ENCODE peak calls at places on chromosomes 7 and 10, in five cellular contexts. N is NCI-H460; Y is HTR-8/SVneo; O is mesendoderm; X is activated effector memory CD4-positive, alpha-beta T cell treated with Interleukin-2 at 50 U/mL for 16 hours. K is an unnamed sample.

GRCh38 chr7:25913574-25914224 is 238.3 kb upstream of the NFE2L3 start:
- DNase-seq in O (no peak), Y (no peak), X (no peak), N (no peak), K (no peak)

GRCh38 chr7:16668978-16669377 is 23.0 kb downstream of the BZW2 start:
- DNase-seq in N (no peak), O (no peak), Y (no peak), X (no peak), K (no peak)

GRCh38 chr7:44434201-44434600 is 56.3 kb downstream of the NUDCD3 start:
- DNase-seq in O (no peak), X (no peak), N (no peak), Y (no peak), K (no peak)

GRCh38 chr10:130885021-130885655 is 426.4 kb downstream of the TCERG1L start:
- DNase-seq in N (no peak), O (no peak), Y (no peak), X (no peak), K (no peak)

GRCh38 chr7:128236924-128237586 is 4.0 kb upstream of the LEP start:
- DNase-seq in Y (no peak), X (no peak), N (peak), O (peak), K (no peak)

GRCh38 chr10:69573056-69573806 is at the start of gene NEUROG3:
- DNase-seq in O (peak), N (no peak), X (no peak), Y (no peak), K (no peak)

GRCh38 chr7:78528964-78529363 is 730.4 kb downstream of the PHTF2 start:
- DNase-seq in N (no peak), X (no peak), O (no peak), Y (no peak), K (no peak)

GRCh38 chr10:26269754-26270153 is 53.2 kb downstream of the GAD2 start:
- DNase-seq in X (no peak), O (peak), Y (peak), N (peak), K (no peak)

GRCh38 chr7:22385326-22385725 is 28.4 kb upstream of the RAPGEF5 start:
- DNase-seq in X (no peak), Y (no peak), O (no peak), N (no peak), K (no peak)

GRCh38 chr7:21430575-21430954 is 2.7 kb downstream of the SP4 start:
- DNase-seq in O (no peak), Y (no peak), N (no peak), X (no peak), K (no peak)

GRCh38 chr10:37495415-37495814 is 362.0 kb downstream of the ZNF248 start:
- DNase-seq in O (peak), N (no peak), X (no peak), Y (no peak), K (no peak)

GRCh38 chr10:84138478-84139125 is 707 bp upstream of the GHITM start:
- DNase-seq in O (no peak), N (peak), Y (peak), X (peak), K (no peak)

GRCh38 chr7:106744507-106745180 is 83.7 kb upstream of the CCDC71L start:
- DNase-seq in O (peak), Y (no peak), X (no peak), N (no peak), K (no peak)

GRCh38 chr10:511849-512191 is 177.6 kb downstream of the DIP2C start:
- DNase-seq in O (no peak), X (no peak), N (no peak), Y (no peak), K (no peak)

GRCh38 chr7:32257632-32258031 is 187.4 kb upstream of the PDE1C start:
- DNase-seq in O (peak), X (no peak), N (no peak), Y (no peak), K (no peak)

GRCh38 chr10:128463991-128464755 is 337.9 kb upstream of the MKI67 start:
- DNase-seq in Y (no peak), X (no peak), N (peak), O (peak), K (peak)

GRCh38 chr10:126160971-126161630 is 227.2 kb downstream of the ADAM12 start:
- DNase-seq in Y (peak), N (peak), X (no peak), O (peak), K (no peak)

GRCh38 chr7:80319461-80319860 is 184.8 kb downstream of the GNAI1 start:
- DNase-seq in Y (no peak), N (no peak), O (no peak), X (no peak), K (no peak)

GRCh38 chr10:74332398-74332797 is 181.4 kb downstream of the ADK start:
- DNase-seq in Y (no peak), N (no peak), O (no peak), X (no peak), K (no peak)

K was measured in progenitor cell of endocrine pancreas.